ENCODE peak calls at places on chromosomes 7 and 10, in six cellular contexts. Y is tibial artery, L is testis, T is RWPE1, A is stomach, I is heart left ventricle. X is an unnamed sample.

GRCh38 chr7:15457959-15458955 is 103.6 kb downstream of the AGMO start:
- DNase-seq in L (no peak), Y (no peak), I (no peak), T (no peak), A (no peak), X (no peak)

GRCh38 chr7:5375925-5376324 is 47.7 kb downstream of the TNRC18 start:
- DNase-seq in Y (no peak), A (no peak), L (no peak), T (no peak), I (no peak), X (no peak)

GRCh38 chr7:42745357-42746022 is 166.4 kb downstream of the C7orf25 start:
- DNase-seq in Y (no peak), I (peak), T (no peak), L (peak), A (peak), X (peak)

GRCh38 chr7:12684186-12684585 is 3.2 kb upstream of the ARL4A start:
- DNase-seq in Y (no peak), I (no peak), T (no peak), L (no peak), A (no peak), X (no peak)

GRCh38 chr10:97612386-97612785 is 20.9 kb downstream of the MORN4 start:
- DNase-seq in L (no peak), I (no peak), T (peak), Y (no peak), A (no peak), X (no peak)

GRCh38 chr10:102614888-102615287 is 29.4 kb upstream of the TRIM8 start:
- DNase-seq in T (no peak), L (no peak), Y (no peak), I (no peak), A (no peak), X (no peak)

GRCh38 chr7:33888206-33888605 is 17.1 kb upstream of the BMPER start:
- DNase-seq in A (no peak), Y (no peak), L (no peak), I (no peak), T (no peak), X (no peak)

GRCh38 chr7:36448781-36449379 is 59.2 kb downstream of the ANLN start:
- DNase-seq in Y (no peak), I (no peak), L (no peak), T (no peak), A (no peak), X (no peak)

GRCh38 chr7:25891591-25891990 is 260.4 kb upstream of the NFE2L3 start:
- DNase-seq in L (no peak), A (no peak), T (no peak), I (no peak), Y (no peak), X (no peak)

GRCh38 chr7:93117327-93117726 is 452 bp downstream of the SAMD9 start:
- DNase-seq in Y (no peak), A (no peak), I (no peak), T (no peak), L (no peak), X (no peak)

GRCh38 chr7:2404714-2405119 is 1.3 kb downstream of the CHST12 start:
- DNase-seq in Y (no peak), A (no peak), I (no peak), T (no peak), L (no peak), X (no peak)

GRCh38 chr7:159015081-159015893 is 129.4 kb downstream of the VIPR2 start:
- DNase-seq in A (peak), L (peak), I (peak), T (no peak), Y (peak), X (peak)

GRCh38 chr10:69004821-69005220 is 16.2 kb downstream of the KIFBP start:
- DNase-seq in A (no peak), T (peak), L (no peak), I (no peak), Y (no peak), X (no peak)

GRCh38 chr10:61846370-61847031 is 55.0 kb upstream of the ARID5B start:
- DNase-seq in T (no peak), L (no peak), A (no peak), I (no peak), Y (no peak), X (no peak)

GRCh38 chr7:75639893-75640600 is 98.7 kb downstream of the HIP1 start:
- DNase-seq in T (no peak), I (no peak), A (no peak), Y (no peak), L (no peak), X (no peak)

GRCh38 chr10:20355915-20356314 is 539.7 kb downstream of the PLXDC2 start:
- DNase-seq in A (no peak), I (no peak), Y (no peak), L (no peak), T (no peak), X (no peak)

GRCh38 chr10:14952851-14953451 is 945 bp downstream of the DCLRE1C start:
- DNase-seq in T (no peak), Y (no peak), A (no peak), L (no peak), I (no peak), X (no peak)

GRCh38 chr10:59362184-59362966 is at the start of gene FAM13C:
- DNase-seq in A (peak), L (peak), I (peak), T (peak), Y (peak), X (peak)

GRCh38 chr10:588246-589165 is 101.0 kb downstream of the DIP2C start:
- DNase-seq in Y (peak), A (no peak), I (peak), T (no peak), L (no peak), X (peak)

GRCh38 chr10:95505084-95505610 is 56.0 kb downstream of the SORBS1 start:
- DNase-seq in I (no peak), Y (no peak), L (no peak), T (no peak), A (no peak), X (no peak)

GRCh38 chr10:61992683-61993629 is 91.5 kb downstream of the ARID5B start:
- DNase-seq in L (peak), I (peak), Y (peak), A (peak), T (peak), X (peak)

GRCh38 chr7:8260871-8261707 is 878 bp downstream of the ICA1 start:
- DNase-seq in I (peak), T (peak), L (peak), Y (peak), A (peak), X (peak)

GRCh38 chr7:108114117-108114841 is 15.9 kb downstream of the LAMB4 start:
- DNase-seq in L (no peak), T (no peak), I (no peak), Y (no peak), A (no peak), X (no peak)

GRCh38 chr10:120186506-120186905 is 270.5 kb upstream of the PLPP4 start:
- DNase-seq in I (no peak), Y (no peak), L (no peak), A (no peak), T (no peak), X (no peak)

GRCh38 chr10:100620087-100620835 is 84.5 kb downstream of the HIF1AN start:
- DNase-seq in A (no peak), L (no peak), I (no peak), T (no peak), Y (peak), X (no peak)

GRCh38 chr7:44471850-44472249 is 18.6 kb downstream of the NUDCD3 start:
- DNase-seq in I (no peak), L (no peak), A (no peak), Y (no peak), T (no peak), X (no peak)

GRCh38 chr10:5443429-5443828 is 31.1 kb downstream of the NET1 start:
- DNase-seq in A (no peak), Y (no peak), L (no peak), T (no peak), I (no peak), X (no peak)

GRCh38 chr10:78292987-78293865 is 259.6 kb downstream of the RPS24 start:
- DNase-seq in I (no peak), L (no peak), T (no peak), A (no peak), Y (no peak), X (peak)

GRCh38 chr7:80095545-80095944 is 39.1 kb upstream of the GNAI1 start:
- DNase-seq in I (no peak), L (no peak), T (no peak), Y (no peak), A (no peak), X (no peak)

GRCh38 chr10:79179404-79180309 is 110.9 kb downstream of the ZMIZ1 start:
- DNase-seq in T (no peak), A (no peak), I (no peak), L (no peak), Y (no peak), X (no peak)

GRCh38 chr10:124732931-124733536 is 11.1 kb downstream of the FAM53B start:
- DNase-seq in T (no peak), Y (peak), I (peak), L (peak), A (no peak), X (peak)

GRCh38 chr7:50092579-50093411 is at the start of gene ZPBP:
- DNase-seq in Y (no peak), I (no peak), L (peak), T (peak), A (no peak), X (no peak)

GRCh38 chr7:134795231-134795630 is 15.8 kb downstream of the CALD1 start:
- DNase-seq in Y (no peak), A (no peak), L (no peak), I (no peak), T (no peak), X (no peak)

GRCh38 chr10:22455068-22455467 is 109.8 kb downstream of the SPAG6 start:
- DNase-seq in L (no peak), I (no peak), Y (no peak), T (no peak), A (no peak), X (no peak)

DNA sequence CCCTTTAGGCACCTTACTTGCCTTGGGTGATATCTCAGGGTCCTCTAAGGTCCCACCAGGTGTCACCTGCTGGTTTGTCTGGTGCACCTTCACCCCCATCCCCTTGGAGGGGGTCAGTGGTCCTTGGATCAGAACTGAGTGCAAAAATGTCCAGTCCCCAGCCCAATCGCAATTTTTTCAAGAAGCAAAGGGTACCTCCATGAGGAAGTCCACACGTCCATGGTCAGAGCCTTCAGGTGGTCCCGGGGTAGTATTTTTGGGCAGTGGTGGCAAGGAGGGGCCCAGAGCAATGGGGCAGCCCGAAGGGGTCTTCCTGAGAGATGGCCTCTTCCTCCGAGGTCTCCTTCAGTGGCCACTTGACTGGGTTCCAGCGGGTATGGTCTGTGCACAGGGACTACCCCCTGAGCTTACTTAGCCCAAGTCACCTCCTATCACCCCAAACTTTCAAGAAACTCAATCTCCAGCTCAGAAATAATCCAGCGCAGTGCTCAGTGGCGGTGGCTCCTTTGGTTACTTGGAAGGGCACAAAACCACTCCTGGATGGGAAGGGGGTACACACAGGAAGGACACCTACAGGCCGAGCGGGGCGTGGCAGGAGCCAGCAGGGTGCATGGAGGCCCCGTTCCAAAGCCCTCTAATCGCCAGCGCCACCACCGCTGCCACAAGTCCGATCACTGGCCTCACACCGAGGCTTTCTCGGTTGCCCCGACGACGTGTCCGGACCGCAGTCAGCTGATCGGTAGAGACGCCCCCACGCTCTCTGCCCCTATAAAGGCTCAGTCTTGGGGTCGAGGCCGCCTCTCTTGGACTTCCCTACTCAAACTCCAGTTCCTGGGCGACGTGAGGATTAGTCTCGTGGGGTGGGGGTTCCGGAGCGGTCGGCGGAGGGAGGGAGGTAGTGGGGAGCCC is 4.5 kb downstream of the SAP25 start:
- DNase-seq in T (no peak), Y (no peak), I (peak), L (peak), A (peak), X (no peak)
- H3K27ac ChIP-seq in T (peak), Y (peak), I (no peak), L (peak), A (peak), X (no peak)

DNA sequence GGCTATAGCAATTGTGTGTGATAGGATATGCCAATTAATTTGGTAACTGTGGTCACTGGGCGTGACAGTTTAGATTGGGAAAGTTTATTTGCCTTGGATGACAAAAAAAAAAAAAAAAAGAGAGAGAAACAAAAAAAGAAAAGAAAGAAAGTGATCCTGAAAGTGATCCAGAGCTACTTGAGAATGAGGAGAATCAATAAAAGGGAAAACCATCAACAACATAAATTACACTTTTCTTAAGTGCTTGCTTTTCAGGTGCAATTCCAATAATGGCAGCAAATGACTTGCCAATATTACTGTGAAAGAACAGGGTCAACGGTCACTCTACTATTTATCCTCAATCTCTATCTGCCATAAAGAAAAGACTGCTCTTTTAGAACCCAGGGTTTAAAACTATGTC is 191.8 kb upstream of the SEMA3C start:
- DNase-seq in L (no peak), T (no peak), A (no peak), I (no peak), Y (no peak), X (no peak)
- H3K27ac ChIP-seq in L (no peak), T (no peak), A (no peak), I (no peak), Y (no peak), X (no peak)

GRCh38 chr7:47653550-47654351 is 71.8 kb upstream of the TNS3 start:
- DNase-seq in L (no peak), Y (no peak), A (no peak), I (no peak), T (no peak), X (no peak)

GRCh38 chr7:47651355-47652317 is 69.7 kb upstream of the TNS3 start:
- DNase-seq in L (no peak), T (peak), A (no peak), I (no peak), Y (peak), X (no peak)

GRCh38 chr7:47654672-47655340 is 72.9 kb upstream of the TNS3 start:
- DNase-seq in I (no peak), Y (no peak), A (no peak), T (no peak), L (no peak), X (no peak)

GRCh38 chr7:47649901-47650300 is 68.0 kb upstream of the TNS3 start:
- DNase-seq in L (no peak), T (no peak), I (no peak), A (no peak), Y (no peak), X (no peak)

GRCh38 chr7:47652591-47652990 is 70.7 kb upstream of the TNS3 start:
- DNase-seq in I (no peak), L (no peak), A (no peak), Y (no peak), T (no peak), X (no peak)
- H3K27ac ChIP-seq in I (no peak), L (no peak), A (no peak), Y (peak), T (no peak), X (no peak)

GRCh38 chr10:30455816-30456215 is 21.8 kb downstream of the MAP3K8 start:
- DNase-seq in I (no peak), L (no peak), Y (no peak), A (no peak), T (no peak), X (no peak)

GRCh38 chr10:30454744-30455498 is 20.9 kb downstream of the MAP3K8 start:
- DNase-seq in L (no peak), T (no peak), Y (no peak), A (no peak), I (no peak), X (no peak)

GRCh38 chr10:30459283-30459682 is 25.3 kb downstream of the MAP3K8 start:
- DNase-seq in Y (peak), L (peak), T (no peak), A (no peak), I (peak), X (peak)

GRCh38 chr10:30453764-30454527 is 20.0 kb downstream of the MAP3K8 start:
- DNase-seq in T (no peak), L (no peak), A (no peak), I (no peak), Y (no peak), X (no peak)

DNA sequence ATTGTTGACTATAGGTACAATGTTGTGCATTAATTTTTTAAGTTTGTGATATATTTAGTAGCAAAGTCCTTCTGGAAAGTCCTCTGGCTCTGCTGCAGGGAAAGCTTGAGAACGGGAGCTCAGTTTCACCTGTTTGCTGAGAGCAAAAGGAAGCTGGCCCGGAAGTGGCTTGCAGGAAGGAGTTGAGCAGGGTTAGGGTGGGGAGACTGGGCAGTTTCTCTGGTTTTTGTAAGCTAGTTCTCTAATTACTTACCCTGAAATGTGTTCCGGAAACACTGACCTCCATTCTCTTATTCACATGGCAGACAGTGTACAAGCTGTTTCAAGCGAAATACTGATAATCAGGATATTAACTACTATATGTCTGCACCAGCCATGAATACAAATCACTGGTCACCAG is 22.3 kb downstream of the MAP3K8 start:
- DNase-seq in T (no peak), I (no peak), A (no peak), Y (no peak), L (no peak), X (no peak)
- H3K27ac ChIP-seq in T (no peak), I (peak), A (peak), Y (peak), L (peak), X (peak)

X was measured in gastrocnemius medialis.